ENCODE peak calls at places on chromosomes 2 and 18, in four cellular contexts. U is upper lobe of right lung, W is adrenal gland, C is fibroblast of lung. Y is an unnamed sample.

GRCh38 chr2:163348843-163349395 is 386.9 kb downstream of the FIGN start:
- DNase-seq in W (peak; percentile 29), C (peak; percentile 76), U (no peak), Y (peak; percentile 9)

GRCh38 chr2:127674241-127675209 is 805 bp downstream of the LIMS2 start:
- DNase-seq in W (no peak), C (no peak), U (no peak), Y (peak; percentile 14)

GRCh38 chr2:33134764-33135560 is 188.2 kb downstream of the LTBP1 start:
- DNase-seq in W (no peak), U (no peak), C (no peak), Y (no peak)

GRCh38 chr2:26184555-26185303 is 11.8 kb downstream of the GAREM2 start:
- DNase-seq in U (peak; percentile 92), W (peak; percentile 76), C (no peak), Y (peak; percentile 86)

GRCh38 chr2:105836341-105836740 is 91.6 kb downstream of the NCK2 start:
- DNase-seq in C (no peak), U (no peak), W (no peak), Y (no peak)

GRCh38 chr2:129754831-129755230 is 224.6 kb upstream of the RAB6C start:
- DNase-seq in W (no peak), U (no peak), C (no peak), Y (no peak)

GRCh38 chr2:218081695-218082094 is 12.6 kb downstream of the RUFY4 start:
- DNase-seq in U (no peak), W (no peak), C (peak; percentile 67), Y (no peak)

GRCh38 chr2:170514140-170514539 is 201.0 kb upstream of the SP5 start:
- DNase-seq in W (no peak), C (no peak), U (no peak), Y (no peak)

GRCh38 chr2:218082586-218083351 is 13.7 kb downstream of the RUFY4 start:
- DNase-seq in C (no peak), W (no peak), U (no peak), Y (no peak)

GRCh38 chr2:241775223-241776177 is 1.1 kb upstream of the GAL3ST2 start:
- DNase-seq in W (no peak), C (no peak), U (peak; percentile 58), Y (no peak)

GRCh38 chr2:71476495-71476894 is 23.1 kb downstream of the DYSF start:
- DNase-seq in C (no peak), W (no peak), U (no peak), Y (no peak)
- H3K9me3 ChIP-seq in C (no peaks in the 10 kb centered on the region), W (no peaks in the 10 kb centered on the region), U (no peaks in the 10 kb centered on the region), Y (no peaks in the 10 kb centered on the region)

GRCh38 chr18:14944838-14945237 is 196.9 kb downstream of the ANKRD30B start:
- DNase-seq in W (no peak), C (no peak), U (no peak), Y (no peak)
- H3K9me3 ChIP-seq in W (no peaks in the 10 kb centered on the region), C (no peaks in the 10 kb centered on the region), U (no peaks in the 10 kb centered on the region), Y (no peaks in the 10 kb centered on the region)

GRCh38 chr18:79736846-79737245 is 57.2 kb downstream of the CTDP1 start:
- DNase-seq in W (no peak), U (peak; percentile 41), C (no peak), Y (no peak)

GRCh38 chr18:79737426-79737825 is 57.8 kb downstream of the CTDP1 start:
- DNase-seq in U (peak; percentile 35), C (no peak), W (no peak), Y (no peak)

GRCh38 chr18:79738565-79739439 is 58.9 kb upstream of the KCNG2 start:
- DNase-seq in C (no peak), U (peak; percentile 61), W (no peak), Y (no peak)

GRCh38 chr18:79739440-79739778 is 58.3 kb upstream of the KCNG2 start:
- DNase-seq in U (no peak), W (no peak), C (no peak), Y (no peak)

DNA sequence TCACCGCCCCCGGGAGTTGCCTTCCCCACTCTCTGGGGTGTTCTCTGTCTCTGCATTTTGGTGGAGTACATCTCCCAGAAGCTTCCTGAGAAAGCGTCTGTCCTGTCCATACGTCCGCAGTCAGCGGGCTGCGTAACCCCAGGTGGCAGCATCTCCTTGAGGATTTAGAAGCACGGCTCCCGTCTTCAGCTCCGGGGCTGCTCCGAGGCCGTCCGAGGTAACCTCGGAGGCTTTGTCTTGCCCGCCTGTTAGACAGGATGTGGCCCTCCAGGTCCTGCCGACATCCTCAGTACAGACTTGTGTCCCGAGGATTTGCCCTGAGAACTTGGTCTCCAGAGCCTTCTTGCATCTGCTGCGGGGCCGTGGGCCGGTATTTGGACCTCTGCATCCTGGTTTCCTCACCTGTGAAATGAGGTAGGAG is 58.4 kb downstream of the CTDP1 start:
- DNase-seq in U (peak; percentile 57), C (no peak), W (no peak), Y (no peak)
- H3K9me3 ChIP-seq in U (no peaks in the 10 kb centered on the region), C (peaks cover 2% of the 10 kb centered on the region), W (no peaks in the 10 kb centered on the region), Y (no peaks in the 10 kb centered on the region)

GRCh38 chr18:79935925-79936324 is 15.5 kb downstream of the SLC66A2 start:
- DNase-seq in W (no peak), C (no peak), U (peak; percentile 44), Y (no peak)

GRCh38 chr18:79934311-79935097 is 16.9 kb downstream of the SLC66A2 start:
- DNase-seq in U (peak; percentile 49), C (no peak), W (peak; percentile 40), Y (no peak)

GRCh38 chr18:79935098-79935480 is 16.4 kb downstream of the SLC66A2 start:
- DNase-seq in W (no peak), C (no peak), U (peak; percentile 40), Y (no peak)

GRCh38 chr18:79936641-79937040 is 14.8 kb downstream of the SLC66A2 start:
- DNase-seq in U (no peak), C (no peak), W (no peak), Y (peak; percentile 5)

GRCh38 chr18:79935499-79935898 is 16.0 kb downstream of the SLC66A2 start:
- DNase-seq in C (no peak), U (no peak), W (no peak), Y (no peak)
- H3K9me3 ChIP-seq in C (no peaks in the 10 kb centered on the region), U (peaks cover 15% of the 10 kb centered on the region), W (peaks cover 2% of the 10 kb centered on the region), Y (no peaks in the 10 kb centered on the region)

GRCh38 chr2:441258-442023 is 153.6 kb upstream of the ALKAL2 start:
- DNase-seq in C (no peak), U (no peak), W (no peak), Y (no peak)
- H3K9me3 ChIP-seq in C (no peaks in the 10 kb centered on the region), U (no peaks in the 10 kb centered on the region), W (no peaks in the 10 kb centered on the region), Y (no peaks in the 10 kb centered on the region)

GRCh38 chr2:228519561-228519960 is 338.1 kb upstream of the SPHKAP start:
- DNase-seq in W (no peak), C (no peak), U (no peak), Y (no peak)

DNA sequence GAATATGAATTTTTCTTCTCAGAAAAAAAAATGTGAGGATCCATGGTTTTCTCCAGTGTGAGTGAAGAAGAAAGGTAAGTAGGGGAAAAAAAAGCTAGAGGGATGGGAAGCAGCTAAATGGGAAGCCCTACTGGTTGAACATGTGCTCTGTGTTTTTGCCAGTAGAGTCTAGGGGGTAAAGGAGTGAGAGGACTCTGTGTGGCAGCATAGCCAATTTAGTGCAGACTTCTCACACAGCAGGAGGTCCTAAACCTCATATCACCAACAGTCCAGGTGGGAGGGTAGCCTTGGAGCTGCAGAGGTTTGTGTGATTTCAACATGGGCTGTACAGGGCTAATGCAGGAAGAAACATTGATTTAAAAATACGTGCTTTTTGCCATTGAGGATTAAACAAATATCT is 334.5 kb upstream of the SPHKAP start:
- DNase-seq in C (no peak), W (no peak), U (no peak), Y (no peak)
- H3K9me3 ChIP-seq in C (no peaks in the 10 kb centered on the region), W (no peaks in the 10 kb centered on the region), U (no peaks in the 10 kb centered on the region), Y (no peaks in the 10 kb centered on the region)

DNA sequence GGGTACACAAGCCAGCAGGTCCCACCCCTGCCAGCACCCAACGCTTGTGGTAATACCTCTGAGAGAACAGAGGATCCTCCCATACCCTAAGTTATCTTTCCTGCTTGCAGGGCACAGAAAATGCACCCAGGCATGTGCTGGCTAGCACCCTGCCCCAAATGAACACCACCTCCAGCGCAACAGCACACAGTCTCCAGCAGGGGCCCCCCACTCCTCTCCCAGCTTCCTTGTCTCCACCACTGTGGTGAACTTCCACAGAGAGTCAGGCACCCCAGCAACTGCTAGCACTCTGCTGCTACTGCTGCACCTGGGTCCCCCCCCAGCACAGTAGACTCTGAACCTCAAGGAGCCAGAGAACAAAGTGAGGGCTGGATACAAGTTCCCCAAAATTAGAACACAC is 216.8 kb upstream of the CNTNAP5 start:
- DNase-seq in W (no peak), U (peak; percentile 17), C (no peak), Y (no peak)
- H3K9me3 ChIP-seq in W (no peaks in the 10 kb centered on the region), U (peaks cover 16% of the 10 kb centered on the region), C (no peaks in the 10 kb centered on the region), Y (peaks cover 8% of the 10 kb centered on the region)

DNA sequence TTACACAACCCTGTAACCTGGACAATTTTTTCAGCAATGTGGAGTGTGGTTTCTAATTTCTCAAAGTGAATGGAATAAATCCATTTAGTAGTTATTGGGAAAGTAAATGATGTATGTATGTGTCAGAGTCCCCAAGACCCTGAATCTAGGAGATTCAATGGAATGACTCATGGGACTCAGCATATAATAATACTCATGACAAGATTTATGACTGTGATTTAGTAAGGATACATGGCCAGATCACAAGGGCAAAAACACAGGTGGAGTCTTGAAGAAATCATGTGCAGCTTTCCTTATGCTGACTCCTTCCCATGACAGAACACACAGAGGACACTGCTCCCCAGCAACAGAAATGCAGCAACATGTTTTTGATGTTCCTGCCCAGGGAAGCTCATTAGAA is 1877.7 kb upstream of the LRRTM1 start:
- DNase-seq in U (no peak), C (no peak), W (no peak), Y (no peak)
- H3K9me3 ChIP-seq in U (no peaks in the 10 kb centered on the region), C (no peaks in the 10 kb centered on the region), W (no peaks in the 10 kb centered on the region), Y (no peaks in the 10 kb centered on the region)

GRCh38 chr18:79930020-79930642 is 21.3 kb downstream of the SLC66A2 start:
- DNase-seq in U (no peak), C (no peak), W (no peak), Y (no peak)
- H3K9me3 ChIP-seq in U (peaks cover 30% of the 10 kb centered on the region), C (no peaks in the 10 kb centered on the region), W (peaks cover 12% of the 10 kb centered on the region), Y (no peaks in the 10 kb centered on the region)

Y was measured in body of pancreas.